ENCODE peak calls at places on chromosome 10, in five cellular contexts. E is sciatic nerve; R is stimulated activated CD8-positive, alpha-beta memory T cell treated with anti-CD3 and anti-CD28 coated beads, Interleukin-2, amount 100 ng/mL, for 1 hour; S is kidney; V is HTR-8/SVneo. D is an unnamed sample.

GRCh38 chr10:59995862-59996261 is 89.5 kb upstream of the CCDC6 start:
- DNase-seq in E (no peak), R (no peak), V (no peak), S (no peak), D (no peak)

GRCh38 chr10:129521161-129522025 is 54.4 kb downstream of the MGMT start:
- DNase-seq in S (peak), E (no peak), R (no peak), V (no peak), D (no peak)

GRCh38 chr10:23918090-23918704 is 290.7 kb upstream of the KIAA1217 start:
- DNase-seq in V (no peak), S (no peak), E (no peak), R (no peak), D (no peak)

GRCh38 chr10:97332586-97333350 is 1.8 kb downstream of the FRAT2 start:
- DNase-seq in V (peak), E (no peak), R (no peak), S (peak), D (no peak)

GRCh38 chr10:20713420-20713819 is 183.7 kb downstream of the NEBL start:
- DNase-seq in V (no peak), R (no peak), S (no peak), E (no peak), D (peak)

GRCh38 chr10:117439243-117439912 is 64.1 kb upstream of the PDZD8 start:
- DNase-seq in S (no peak), R (no peak), E (peak), V (no peak), D (no peak)

GRCh38 chr10:79209340-79209739 is 137.9 kb upstream of the PPIF start:
- DNase-seq in R (no peak), V (no peak), E (no peak), S (no peak), D (no peak)

GRCh38 chr10:28530751-28531150 is 2.2 kb upstream of the WAC start:
- DNase-seq in S (no peak), V (no peak), R (no peak), E (no peak), D (no peak)

GRCh38 chr10:78429994-78430393 is 396.3 kb downstream of the RPS24 start:
- DNase-seq in S (no peak), R (no peak), E (no peak), V (no peak), D (no peak)

GRCh38 chr10:6045600-6046457 is 16.3 kb downstream of the IL2RA start:
- DNase-seq in V (no peak), R (no peak), S (no peak), E (no peak), D (no peak)

GRCh38 chr10:98664329-98665042 is 217.8 kb upstream of the HPS1 start:
- DNase-seq in R (no peak), S (no peak), V (no peak), E (no peak), D (no peak)

GRCh38 chr10:87860156-87860795 is 3.1 kb downstream of the KLLN start:
- DNase-seq in R (no peak), V (peak), E (no peak), S (no peak), D (no peak)